ENCODE peak calls at places on chromosomes 6 and 20, in four cellular contexts. One of them, this sample, is unnamed.

GRCh38 chr6:148885154-148885870 is 138.5 kb downstream of the UST start:
- DNase-seq in globus pallidus: no peak
- DNase-seq in activated CD4-positive, alpha-beta T cell treated with anti-CD3 and anti-CD28 coated beads, Interleukin-2, amount 50 U/mL, for 24 hours: no peak
- DNase-seq in skeletal muscle cell: peak
- DNase-seq in this sample: no peak

GRCh38 chr6:154919806-154920205 is 75.3 kb upstream of the TIAM2 start:
- DNase-seq in globus pallidus: no peak
- DNase-seq in activated CD4-positive, alpha-beta T cell treated with anti-CD3 and anti-CD28 coated beads, Interleukin-2, amount 50 U/mL, for 24 hours: no peak
- DNase-seq in skeletal muscle cell: no peak
- DNase-seq in this sample: no peak

GRCh38 chr6:85273870-85274269 is 176.0 kb upstream of the NT5E start:
- DNase-seq in globus pallidus: no peak
- DNase-seq in activated CD4-positive, alpha-beta T cell treated with anti-CD3 and anti-CD28 coated beads, Interleukin-2, amount 50 U/mL, for 24 hours: no peak
- DNase-seq in skeletal muscle cell: no peak
- DNase-seq in this sample: no peak

GRCh38 chr6:49553353-49553752 is 2.9 kb downstream of the C6orf141 start:
- DNase-seq in globus pallidus: no peak
- DNase-seq in activated CD4-positive, alpha-beta T cell treated with anti-CD3 and anti-CD28 coated beads, Interleukin-2, amount 50 U/mL, for 24 hours: no peak
- DNase-seq in skeletal muscle cell: no peak
- DNase-seq in this sample: no peak

GRCh38 chr6:111986651-111987050 is 67.3 kb upstream of the CCN6 start:
- DNase-seq in globus pallidus: no peak
- DNase-seq in activated CD4-positive, alpha-beta T cell treated with anti-CD3 and anti-CD28 coated beads, Interleukin-2, amount 50 U/mL, for 24 hours: no peak
- DNase-seq in skeletal muscle cell: no peak
- DNase-seq in this sample: no peak

GRCh38 chr6:140193269-140193668 is 818.8 kb upstream of the CITED2 start:
- DNase-seq in globus pallidus: no peak
- DNase-seq in activated CD4-positive, alpha-beta T cell treated with anti-CD3 and anti-CD28 coated beads, Interleukin-2, amount 50 U/mL, for 24 hours: no peak
- DNase-seq in skeletal muscle cell: no peak
- DNase-seq in this sample: no peak

GRCh38 chr6:10520468-10520867 is 683 bp upstream of the GCNT2 start:
- DNase-seq in globus pallidus: no peak
- DNase-seq in activated CD4-positive, alpha-beta T cell treated with anti-CD3 and anti-CD28 coated beads, Interleukin-2, amount 50 U/mL, for 24 hours: no peak
- DNase-seq in skeletal muscle cell: no peak
- DNase-seq in this sample: no peak

GRCh38 chr6:45590751-45591184 is 213.0 kb upstream of the SUPT3H start:
- DNase-seq in globus pallidus: no peak
- DNase-seq in activated CD4-positive, alpha-beta T cell treated with anti-CD3 and anti-CD28 coated beads, Interleukin-2, amount 50 U/mL, for 24 hours: no peak
- DNase-seq in skeletal muscle cell: peak
- DNase-seq in this sample: peak

GRCh38 chr20:3405139-3405538 is 2.3 kb downstream of the DNAAF9 start:
- DNase-seq in globus pallidus: no peak
- DNase-seq in activated CD4-positive, alpha-beta T cell treated with anti-CD3 and anti-CD28 coated beads, Interleukin-2, amount 50 U/mL, for 24 hours: no peak
- DNase-seq in skeletal muscle cell: no peak
- DNase-seq in this sample: no peak

GRCh38 chr20:1396702-1397101 is 3.8 kb upstream of the FKBP1A start:
- DNase-seq in globus pallidus: no peak
- DNase-seq in activated CD4-positive, alpha-beta T cell treated with anti-CD3 and anti-CD28 coated beads, Interleukin-2, amount 50 U/mL, for 24 hours: no peak
- DNase-seq in skeletal muscle cell: no peak
- DNase-seq in this sample: no peak

GRCh38 chr6:24274441-24275083 is 83.3 kb downstream of the DCDC2 start:
- DNase-seq in globus pallidus: no peak
- DNase-seq in activated CD4-positive, alpha-beta T cell treated with anti-CD3 and anti-CD28 coated beads, Interleukin-2, amount 50 U/mL, for 24 hours: no peak
- DNase-seq in skeletal muscle cell: no peak
- DNase-seq in this sample: no peak

GRCh38 chr6:47126647-47127339 is 84.7 kb upstream of the ADGRF1 start:
- DNase-seq in globus pallidus: no peak
- DNase-seq in activated CD4-positive, alpha-beta T cell treated with anti-CD3 and anti-CD28 coated beads, Interleukin-2, amount 50 U/mL, for 24 hours: no peak
- DNase-seq in skeletal muscle cell: no peak
- DNase-seq in this sample: no peak

GRCh38 chr6:96851858-96852257 is 14.6 kb upstream of the GPR63 start:
- DNase-seq in globus pallidus: no peak
- DNase-seq in activated CD4-positive, alpha-beta T cell treated with anti-CD3 and anti-CD28 coated beads, Interleukin-2, amount 50 U/mL, for 24 hours: no peak
- DNase-seq in skeletal muscle cell: no peak
- DNase-seq in this sample: no peak

GRCh38 chr6:111805511-111806181 is 67.6 kb downstream of the FYN start:
- DNase-seq in globus pallidus: no peak
- DNase-seq in activated CD4-positive, alpha-beta T cell treated with anti-CD3 and anti-CD28 coated beads, Interleukin-2, amount 50 U/mL, for 24 hours: peak
- DNase-seq in skeletal muscle cell: peak
- DNase-seq in this sample: no peak

GRCh38 chr20:23626040-23626620 is 11.6 kb downstream of the CST3 start:
- DNase-seq in globus pallidus: no peak
- DNase-seq in activated CD4-positive, alpha-beta T cell treated with anti-CD3 and anti-CD28 coated beads, Interleukin-2, amount 50 U/mL, for 24 hours: no peak
- DNase-seq in skeletal muscle cell: no peak
- DNase-seq in this sample: no peak

GRCh38 chr6:5995705-5996686 is 10.7 kb downstream of the NRN1 start:
- DNase-seq in globus pallidus: no peak
- DNase-seq in activated CD4-positive, alpha-beta T cell treated with anti-CD3 and anti-CD28 coated beads, Interleukin-2, amount 50 U/mL, for 24 hours: no peak
- DNase-seq in skeletal muscle cell: no peak
- DNase-seq in this sample: no peak

GRCh38 chr6:160014869-160015182 is 45.9 kb downstream of the IGF2R start:
- DNase-seq in globus pallidus: no peak
- DNase-seq in activated CD4-positive, alpha-beta T cell treated with anti-CD3 and anti-CD28 coated beads, Interleukin-2, amount 50 U/mL, for 24 hours: no peak
- DNase-seq in skeletal muscle cell: no peak
- DNase-seq in this sample: no peak

GRCh38 chr6:170108890-170109587 is 181.8 kb downstream of the DLL1 start:
- DNase-seq in globus pallidus: no peak
- DNase-seq in activated CD4-positive, alpha-beta T cell treated with anti-CD3 and anti-CD28 coated beads, Interleukin-2, amount 50 U/mL, for 24 hours: no peak
- DNase-seq in skeletal muscle cell: no peak
- DNase-seq in this sample: no peak

GRCh38 chr20:31595380-31595653 is 9.8 kb upstream of the ID1 start:
- DNase-seq in globus pallidus: no peak
- DNase-seq in activated CD4-positive, alpha-beta T cell treated with anti-CD3 and anti-CD28 coated beads, Interleukin-2, amount 50 U/mL, for 24 hours: no peak
- DNase-seq in skeletal muscle cell: no peak
- DNase-seq in this sample: no peak

GRCh38 chr6:33719326-33719987 is 8.0 kb upstream of the UQCC2 start:
- DNase-seq in globus pallidus: no peak
- DNase-seq in activated CD4-positive, alpha-beta T cell treated with anti-CD3 and anti-CD28 coated beads, Interleukin-2, amount 50 U/mL, for 24 hours: no peak
- DNase-seq in skeletal muscle cell: no peak
- DNase-seq in this sample: no peak

GRCh38 chr6:156347251-156348049 is 429.7 kb upstream of the ARID1B start:
- DNase-seq in globus pallidus: no peak
- DNase-seq in activated CD4-positive, alpha-beta T cell treated with anti-CD3 and anti-CD28 coated beads, Interleukin-2, amount 50 U/mL, for 24 hours: no peak
- DNase-seq in skeletal muscle cell: no peak
- DNase-seq in this sample: no peak

GRCh38 chr6:75952132-75952531 is 120.3 kb downstream of the IMPG1 start:
- DNase-seq in globus pallidus: no peak
- DNase-seq in activated CD4-positive, alpha-beta T cell treated with anti-CD3 and anti-CD28 coated beads, Interleukin-2, amount 50 U/mL, for 24 hours: no peak
- DNase-seq in skeletal muscle cell: no peak
- DNase-seq in this sample: no peak

GRCh38 chr6:15627829-15628228 is 35.0 kb downstream of the DTNBP1 start:
- DNase-seq in globus pallidus: no peak
- DNase-seq in activated CD4-positive, alpha-beta T cell treated with anti-CD3 and anti-CD28 coated beads, Interleukin-2, amount 50 U/mL, for 24 hours: no peak
- DNase-seq in skeletal muscle cell: no peak
- DNase-seq in this sample: no peak

GRCh38 chr6:127880452-127880851 is 20.4 kb downstream of the THEMIS start:
- DNase-seq in globus pallidus: no peak
- DNase-seq in activated CD4-positive, alpha-beta T cell treated with anti-CD3 and anti-CD28 coated beads, Interleukin-2, amount 50 U/mL, for 24 hours: no peak
- DNase-seq in skeletal muscle cell: no peak
- DNase-seq in this sample: no peak

This sample was measured in mesothelial cell of epicardium.